ENCODE peak calls at places on chromosomes 7 and 10, in seven cellular contexts. T is left ventricle myocardium inferior; V is esophagus squamous epithelium; E is CD8-positive, alpha-beta memory T cell; B is tibial artery; J is colonic mucosa; H is ascending aorta. P is an unnamed sample.

GRCh38 chr7:513521-514166 is 6.0 kb downstream of the PDGFA start:
- DNase-seq in T (no peak), V (no peak), E (no peak), B (no peak), J (no peak), H (no peak), P (no peak)

GRCh38 chr7:26675143-26675887 is 189.1 kb downstream of the SKAP2 start:
- DNase-seq in T (no peak), V (no peak), E (no peak), B (no peak), J (no peak), H (no peak), P (no peak)

GRCh38 chr10:89351402-89352038 is 23.7 kb downstream of the IFIT3 start:
- DNase-seq in T (no peak), V (no peak), E (no peak), B (no peak), J (no peak), H (no peak), P (no peak)

GRCh38 chr10:63365976-63366765 is 99.6 kb downstream of the JMJD1C start:
- DNase-seq in T (no peak), V (no peak), E (no peak), B (no peak), J (no peak), H (no peak), P (no peak)

GRCh38 chr10:101146392-101147251 is 15.5 kb downstream of the TLX1 start:
- DNase-seq in T (no peak), V (no peak), E (no peak), B (no peak), J (no peak), H (no peak), P (no peak)

GRCh38 chr10:31152421-31153133 is 120.9 kb upstream of the ZNF438 start:
- DNase-seq in T (no peak), V (no peak), E (no peak), B (no peak), J (no peak), H (no peak), P (no peak)

GRCh38 chr10:115049957-115050356 is 43.2 kb upstream of the ATRNL1 start:
- DNase-seq in T (no peak), V (no peak), E (no peak), B (no peak), J (no peak), H (no peak), P (no peak)

GRCh38 chr10:3042589-3042988 is 24.8 kb upstream of the PFKP start:
- DNase-seq in T (no peak), V (no peak), E (no peak), B (no peak), J (no peak), H (no peak), P (no peak)

GRCh38 chr10:75099952-75100763 is 11.3 kb upstream of the SAMD8 start:
- DNase-seq in T (peak; percentile 81), V (no peak), E (peak; percentile 77), B (peak; percentile 82), J (peak; percentile 80), H (peak; percentile 82), P (peak; percentile 80)

GRCh38 chr10:100970076-100970913 is 991 bp downstream of the SEMA4G start:
- DNase-seq in T (no peak), V (no peak), E (peak; percentile 37), B (no peak), J (peak; percentile 95), H (peak; percentile 62), P (no peak)

GRCh38 chr10:128052696-128053095 is 73.5 kb downstream of the MKI67 start:
- DNase-seq in T (no peak), V (no peak), E (no peak), B (no peak), J (no peak), H (no peak), P (no peak)

GRCh38 chr10:28211759-28212158 is 91.1 kb downstream of the MPP7 start:
- DNase-seq in T (no peak), V (no peak), E (no peak), B (no peak), J (no peak), H (no peak), P (no peak)

GRCh38 chr7:108158766-108159165 is 28.6 kb upstream of the LAMB4 start:
- DNase-seq in T (no peak), V (no peak), E (no peak), B (no peak), J (no peak), H (no peak), P (no peak)

GRCh38 chr7:3979956-3980643 is 679.0 kb downstream of the SDK1 start:
- DNase-seq in T (no peak), V (no peak), E (no peak), B (no peak), J (no peak), H (peak; percentile 21), P (no peak)

GRCh38 chr10:118729641-118730258 is 25.0 kb downstream of the CACUL1 start:
- DNase-seq in T (no peak), V (no peak), E (no peak), B (no peak), J (no peak), H (no peak), P (no peak)

GRCh38 chr10:123995082-123995460 is 98.3 kb downstream of the CHST15 start:
- DNase-seq in T (no peak), V (no peak), E (no peak), B (peak; percentile 66), J (no peak), H (no peak), P (no peak)

GRCh38 chr10:123994417-123995081 is 98.8 kb downstream of the CHST15 start:
- DNase-seq in T (peak; percentile 84), V (peak; percentile 20), E (peak; percentile 70), B (peak; percentile 87), J (peak; percentile 89), H (peak; percentile 92), P (peak; percentile 87)

GRCh38 chr10:123993534-123994416 is 99.6 kb downstream of the CHST15 start:
- DNase-seq in T (no peak), V (no peak), E (no peak), B (peak; percentile 60), J (no peak), H (no peak), P (no peak)

GRCh38 chr10:123990889-123991288 is 99.3 kb upstream of the CPXM2 start:
- DNase-seq in T (no peak), V (no peak), E (no peak), B (no peak), J (no peak), H (no peak), P (no peak)

DNA sequence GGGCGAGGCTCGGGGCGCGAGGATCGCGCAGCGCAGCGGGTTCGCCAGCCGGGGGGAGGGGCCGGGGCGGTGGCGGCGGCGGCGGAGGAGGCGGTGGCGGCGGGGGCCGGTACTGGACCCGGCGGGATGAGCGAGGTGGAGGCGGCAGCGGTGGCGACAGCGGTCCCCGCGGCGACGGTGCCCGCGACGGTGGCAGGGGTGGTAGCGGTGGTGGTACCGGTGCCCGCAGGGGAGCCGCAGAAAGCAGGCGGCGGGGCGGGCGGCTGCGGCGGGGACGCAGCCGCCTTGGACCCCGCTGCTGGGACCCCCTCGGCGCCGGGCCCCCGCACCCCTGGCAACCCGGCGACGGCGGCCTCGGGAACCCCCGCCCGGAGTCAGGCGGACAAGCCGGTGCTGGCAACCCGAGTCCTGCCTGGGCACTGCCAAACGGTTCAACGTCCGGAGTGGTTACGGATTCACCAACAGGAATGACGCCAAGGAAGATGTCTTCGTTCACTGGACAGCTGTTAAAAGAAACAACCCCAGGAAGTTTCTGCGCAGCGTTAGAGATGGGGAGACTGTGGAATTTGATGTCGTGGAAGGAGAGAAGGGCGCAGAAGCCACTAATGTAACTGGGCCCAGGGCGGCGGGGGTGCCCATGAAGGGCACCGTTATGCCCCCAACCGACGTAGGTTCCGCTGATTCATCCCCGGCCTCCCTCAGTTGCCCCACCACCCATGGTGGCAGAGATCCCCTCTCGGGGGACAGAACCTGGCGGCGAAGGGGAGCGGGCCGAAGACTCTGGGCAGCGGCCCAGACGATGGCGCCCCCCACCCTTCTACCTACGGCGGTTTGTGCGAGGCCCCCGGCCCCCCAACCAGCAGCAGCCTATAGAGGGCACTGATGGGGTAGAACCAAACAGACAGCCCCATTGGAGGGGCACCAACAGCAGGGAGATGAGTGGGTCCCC is 100.3 kb upstream of the CPXM2 start:
- DNase-seq in T (no peak), V (no peak), E (no peak), B (peak; percentile 60), J (no peak), H (no peak), P (no peak)
- H3K4me1 ChIP-seq in T (peaks cover 18% of the 10 kb centered on the region), V (peaks cover 24% of the 10 kb centered on the region), E (peaks cover 11% of the 10 kb centered on the region), B (no peaks in the 10 kb centered on the region), J (no peaks in the 10 kb centered on the region), H (peaks cover 8% of the 10 kb centered on the region), P (no peaks in the 10 kb centered on the region)

GRCh38 chr10:71995880-71996597 is 31.8 kb downstream of the CHST3 start:
- DNase-seq in T (no peak), V (no peak), E (no peak), B (no peak), J (no peak), H (no peak), P (no peak)
- H3K4me1 ChIP-seq in T (peaks cover 66% of the 10 kb centered on the region), V (peaks cover 52% of the 10 kb centered on the region), E (no peaks in the 10 kb centered on the region), B (peaks cover 6% of the 10 kb centered on the region), J (peaks cover 8% of the 10 kb centered on the region), H (peaks cover 56% of the 10 kb centered on the region), P (peaks cover 29% of the 10 kb centered on the region)

DNA sequence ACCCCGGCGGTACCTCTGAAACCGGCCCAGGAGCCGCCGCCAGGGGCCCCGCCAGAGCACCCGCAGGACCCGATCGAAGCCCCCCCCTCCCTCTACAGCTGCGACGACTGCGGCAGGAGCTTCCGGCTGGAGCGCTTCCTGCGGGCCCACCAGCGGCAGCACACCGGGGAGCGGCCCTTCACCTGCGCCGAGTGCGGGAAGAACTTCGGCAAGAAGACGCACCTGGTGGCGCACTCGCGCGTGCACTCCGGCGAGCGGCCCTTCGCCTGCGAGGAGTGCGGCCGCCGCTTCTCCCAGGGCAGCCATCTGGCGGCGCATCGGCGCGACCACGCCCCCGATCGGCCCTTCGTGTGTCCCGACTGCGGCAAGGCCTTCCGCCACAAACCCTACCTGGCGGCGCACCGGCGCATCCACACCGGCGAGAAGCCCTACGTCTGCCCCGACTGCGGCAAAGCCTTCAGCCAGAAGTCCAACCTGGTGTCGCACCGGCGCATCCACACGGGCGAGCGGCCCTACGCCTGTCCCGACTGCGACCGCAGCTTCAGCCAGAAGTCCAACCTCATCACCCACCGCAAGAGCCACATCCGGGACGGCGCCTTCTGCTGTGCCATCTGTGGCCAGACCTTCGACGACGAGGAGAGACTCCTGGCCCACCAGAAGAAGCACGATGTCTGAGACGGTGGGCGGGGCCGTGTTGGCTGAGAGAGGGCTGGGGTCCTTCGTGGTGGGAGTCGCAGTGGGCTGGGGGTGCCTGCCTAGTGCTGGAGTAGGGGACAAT is 3.8 kb downstream of the REPIN1 start:
- DNase-seq in T (no peak), V (no peak), E (no peak), B (no peak), J (peak; percentile 75), H (peak; percentile 56), P (no peak)
- H3K4me1 ChIP-seq in T (peaks cover 68% of the 10 kb centered on the region), V (peaks cover 40% of the 10 kb centered on the region), E (peaks cover 34% of the 10 kb centered on the region), B (no peaks in the 10 kb centered on the region), J (peaks cover 19% of the 10 kb centered on the region), H (peaks cover 11% of the 10 kb centered on the region), P (no peaks in the 10 kb centered on the region)

DNA sequence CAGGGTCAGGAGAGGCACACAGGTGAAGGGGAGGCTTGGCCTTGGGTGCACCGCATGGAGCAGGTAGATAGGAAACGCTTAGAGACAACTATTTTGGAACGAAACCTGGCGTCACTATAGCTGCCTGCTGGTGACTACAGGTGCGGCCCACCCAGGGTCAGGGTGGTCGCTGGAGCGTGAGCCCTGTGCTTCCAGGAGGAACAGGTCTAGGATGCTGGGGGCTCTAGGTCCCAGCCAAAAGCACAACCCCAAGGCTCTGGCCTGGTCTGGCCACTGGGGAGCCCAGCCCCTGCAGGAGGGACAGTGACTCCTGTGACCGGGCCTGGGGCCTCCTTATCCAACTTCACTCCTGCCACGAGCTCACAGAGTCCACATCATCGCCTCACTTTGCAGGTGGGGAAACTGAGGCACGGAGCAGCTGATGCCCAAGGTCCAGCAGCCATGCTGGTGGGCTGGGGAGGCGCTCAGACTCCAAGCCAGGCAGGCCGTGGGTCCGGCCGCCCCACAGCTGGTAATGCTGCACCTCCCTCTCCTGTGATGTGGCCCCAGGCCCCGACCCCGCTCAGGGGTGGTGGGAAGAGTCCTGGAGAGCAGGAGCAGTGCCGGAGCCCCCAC is 9.0 kb downstream of the LFNG start:
- DNase-seq in T (no peak), V (no peak), E (no peak), B (no peak), J (no peak), H (no peak), P (peak; percentile 8)
- H3K4me1 ChIP-seq in T (peaks cover 70% of the 10 kb centered on the region), V (peaks cover 76% of the 10 kb centered on the region), E (peaks cover 76% of the 10 kb centered on the region), B (no peaks in the 10 kb centered on the region), J (peaks cover 63% of the 10 kb centered on the region), H (peaks cover 10% of the 10 kb centered on the region), P (peaks cover 21% of the 10 kb centered on the region)

P was measured in BE2C.